ENCODE peak calls at places on chromosome 12, in four cellular contexts. One of them, this sample, is unnamed.

GRCh38 chr12:71652656-71653055 is 11.0 kb downstream of the ZFC3H1 start:
- DNase-seq in left ventricle myocardium superior: no peak
- DNase-seq in glutamatergic neuron: no peak
- DNase-seq in NCI-H2029: no peak
- DNase-seq in this sample: no peak

GRCh38 chr12:93317227-93317626 is 60.5 kb upstream of the NUDT4 start:
- DNase-seq in left ventricle myocardium superior: no peak
- DNase-seq in glutamatergic neuron: no peak
- DNase-seq in NCI-H2029: peak; percentile 8
- DNase-seq in this sample: no peak

GRCh38 chr12:19430988-19431387 is 8.3 kb upstream of the AEBP2 start:
- DNase-seq in NCI-H2029: no peak
- DNase-seq in left ventricle myocardium superior: no peak
- DNase-seq in glutamatergic neuron: no peak
- DNase-seq in this sample: no peak

GRCh38 chr12:57838594-57839302 is 7.8 kb downstream of the CTDSP2 start:
- DNase-seq in glutamatergic neuron: no peak
- DNase-seq in NCI-H2029: no peak
- DNase-seq in left ventricle myocardium superior: no peak
- DNase-seq in this sample: no peak

GRCh38 chr12:22100952-22101748 is 55.1 kb downstream of the CMAS start:
- DNase-seq in NCI-H2029: no peak
- DNase-seq in left ventricle myocardium superior: no peak
- DNase-seq in glutamatergic neuron: peak; percentile 33
- DNase-seq in this sample: peak; percentile 34

GRCh38 chr12:53077030-53077429 is 2.2 kb downstream of the SPRYD3 start:
- DNase-seq in glutamatergic neuron: no peak
- DNase-seq in left ventricle myocardium superior: no peak
- DNase-seq in NCI-H2029: no peak
- DNase-seq in this sample: no peak

GRCh38 chr12:75783093-75783877 is 248.3 kb downstream of the PHLDA1 start:
- DNase-seq in left ventricle myocardium superior: no peak
- DNase-seq in NCI-H2029: no peak
- DNase-seq in glutamatergic neuron: no peak
- DNase-seq in this sample: no peak

GRCh38 chr12:27807063-27807703 is 27.1 kb upstream of the MANSC4 start:
- DNase-seq in left ventricle myocardium superior: no peak
- DNase-seq in NCI-H2029: no peak
- DNase-seq in glutamatergic neuron: no peak
- DNase-seq in this sample: no peak

GRCh38 chr12:47870175-47870781 is 34.5 kb downstream of the VDR start:
- DNase-seq in left ventricle myocardium superior: peak; percentile 75
- DNase-seq in NCI-H2029: no peak
- DNase-seq in glutamatergic neuron: peak; percentile 51
- DNase-seq in this sample: no peak

GRCh38 chr12:47977046-47977771 is 13.8 kb downstream of the TMEM106C start:
- DNase-seq in NCI-H2029: no peak
- DNase-seq in glutamatergic neuron: no peak
- DNase-seq in left ventricle myocardium superior: no peak
- DNase-seq in this sample: no peak

GRCh38 chr12:91630906-91631305 is 448.3 kb upstream of the DCN start:
- DNase-seq in glutamatergic neuron: no peak
- DNase-seq in NCI-H2029: no peak
- DNase-seq in left ventricle myocardium superior: no peak
- DNase-seq in this sample: no peak

GRCh38 chr12:95181103-95181502 is 36.2 kb downstream of the FGD6 start:
- DNase-seq in NCI-H2029: no peak
- DNase-seq in left ventricle myocardium superior: no peak
- DNase-seq in glutamatergic neuron: no peak
- DNase-seq in this sample: no peak

This sample was measured in central memory CD8-positive, alpha-beta T cell.